ENCODE peak calls at places on chromosome 14, in four cellular contexts. A is HepG2, T is K562, P is GM12878. M is an unnamed sample.

GRCh38 chr14:98906123-98906995 is 365.6 kb downstream of the BCL11B start:
- DNase-seq in A (peak; percentile 3), P (no peak), T (no peak), M (no peak)

GRCh38 chr14:83473846-83474245 is 1940.2 kb upstream of the SEL1L start:
- DNase-seq in P (no peak), A (no peak), T (no peak), M (no peak)

GRCh38 chr14:42090122-42090521 is 483.4 kb downstream of the LRFN5 start:
- DNase-seq in T (no peak), P (no peak), A (no peak), M (no peak)

GRCh38 chr14:51657762-51658161 is 6.1 kb downstream of the FRMD6 start:
- DNase-seq in T (no peak), P (no peak), A (no peak), M (no peak)

GRCh38 chr14:32576088-32576795 is 247.1 kb downstream of the AKAP6 start:
- DNase-seq in T (peak; percentile 48), A (peak; percentile 73), P (no peak), M (peak; percentile 62)

GRCh38 chr14:72745546-72745945 is 148.4 kb downstream of the DPF3 start:
- DNase-seq in P (no peak), T (no peak), A (no peak), M (no peak)

GRCh38 chr14:34078117-34078743 is 127.4 kb upstream of the EGLN3 start:
- DNase-seq in P (no peak), A (no peak), T (peak; percentile 90), M (no peak)

GRCh38 chr14:56243110-56243509 is 124.9 kb downstream of the PELI2 start:
- DNase-seq in T (no peak), P (no peak), A (no peak), M (no peak)

GRCh38 chr14:79680087-79680486 is 531.2 kb downstream of the DIO2 start:
- DNase-seq in P (no peak), A (no peak), T (no peak), M (no peak)

GRCh38 chr14:60777856-60778578 is 43.5 kb downstream of the MNAT1 start:
- DNase-seq in T (no peak), A (no peak), P (no peak), M (no peak)

GRCh38 chr14:103698380-103699260 is 16.6 kb downstream of the XRCC3 start:
- DNase-seq in T (no peak), P (no peak), A (no peak), M (no peak)

GRCh38 chr14:79584679-79585078 is 626.6 kb downstream of the DIO2 start:
- DNase-seq in A (no peak), T (no peak), P (no peak), M (no peak)

GRCh38 chr14:97411938-97412612 is 614.9 kb downstream of the VRK1 start:
- DNase-seq in P (no peak), T (no peak), A (no peak), M (no peak)

GRCh38 chr14:69043598-69044267 is 64.6 kb upstream of the ACTN1 start:
- DNase-seq in P (no peak), T (no peak), A (no peak), M (no peak)

GRCh38 chr14:59439256-59440015 is 25.7 kb downstream of the GPR135 start:
- DNase-seq in T (no peak), A (no peak), P (no peak), M (no peak)

GRCh38 chr14:99524804-99525698 is 43.8 kb downstream of the CCNK start:
- DNase-seq in T (peak; percentile 28), P (no peak), A (no peak), M (peak; percentile 46)

GRCh38 chr14:95685978-95686922 is at the start of gene TCL1B:
- DNase-seq in A (no peak), T (peak; percentile 33), P (no peak), M (no peak)

GRCh38 chr14:95156765-95157194 is 549 bp downstream of the DICER1 start:
- DNase-seq in P (no peak), T (peak; percentile 31), A (peak; percentile 7), M (peak; percentile 25)

GRCh38 chr14:75884198-75884611 is 97.6 kb downstream of the TGFB3 start:
- DNase-seq in A (no peak), T (no peak), P (no peak), M (peak; percentile 32)

GRCh38 chr14:24080888-24081738 is 9.8 kb downstream of the CPNE6 start:
- DNase-seq in T (peak; percentile 86), P (no peak), A (peak; percentile 38), M (peak; percentile 62)

GRCh38 chr14:96160030-96160912 is 44.4 kb upstream of the BDKRB2 start:
- DNase-seq in P (no peak), A (no peak), T (no peak), M (no peak)

GRCh38 chr14:65958664-65959562 is 527.3 kb upstream of the CCDC196 start:
- DNase-seq in P (no peak), A (peak; percentile 16), T (peak; percentile 30), M (peak; percentile 39)

GRCh38 chr14:72629534-72629933 is 264.4 kb downstream of the DPF3 start:
- DNase-seq in T (no peak), P (no peak), A (no peak), M (no peak)

GRCh38 chr14:55347040-55347439 is 64.6 kb downstream of the ATG14 start:
- DNase-seq in A (no peak), T (no peak), P (no peak), M (no peak)

GRCh38 chr14:74605531-74606223 is 6.4 kb downstream of the LTBP2 start:
- DNase-seq in P (no peak), A (no peak), T (no peak), M (no peak)

GRCh38 chr14:94192534-94192933 is 18.4 kb downstream of the PPP4R4 start:
- DNase-seq in A (no peak), T (no peak), P (no peak), M (no peak)

GRCh38 chr14:54935958-54936357 is 33.3 kb upstream of the GCH1 start:
- DNase-seq in P (no peak), A (peak; percentile 5), T (no peak), M (no peak)

GRCh38 chr14:24285351-24285750 is 14.0 kb upstream of the RABGGTA start:
- DNase-seq in P (no peak), A (no peak), T (no peak), M (no peak)

GRCh38 chr14:64683264-64683663 is 21.0 kb upstream of the PLEKHG3 start:
- DNase-seq in T (no peak), P (no peak), A (peak; percentile 25), M (no peak)

GRCh38 chr14:101839236-101839635 is 77.7 kb downstream of the PPP2R5C start:
- DNase-seq in A (no peak), P (peak; percentile 57), T (no peak), M (no peak)

GRCh38 chr14:27056586-27056985 is 458.8 kb upstream of the NOVA1 start:
- DNase-seq in P (no peak), A (no peak), T (no peak), M (no peak)

GRCh38 chr14:63867926-63868921 is 15.4 kb downstream of the SYNE2 start:
- DNase-seq in P (peak; percentile 56), A (no peak), T (no peak), M (no peak)

GRCh38 chr14:26191123-26191522 is 406.7 kb downstream of the NOVA1 start:
- DNase-seq in T (no peak), P (no peak), A (no peak), M (peak; percentile 13)

GRCh38 chr14:90512332-90512951 is 115.6 kb downstream of the CALM1 start:
- DNase-seq in P (no peak), A (no peak), T (no peak), M (no peak)

GRCh38 chr14:85276829-85277228 is 253.1 kb upstream of the FLRT2 start:
- DNase-seq in P (no peak), A (no peak), T (no peak), M (no peak)
- TF ChIP-seq TARDBP in P (no peak), A (no peak), T (no peak), M (no peak)

GRCh38 chr14:104954746-104955395 is 23.3 kb downstream of the AHNAK2 start:
- DNase-seq in T (no peak), P (no peak), A (no peak), M (no peak)
- TF ChIP-seq FOXM1 in T (no peak), P (no peak), A (no peak), M (no peak)

DNA sequence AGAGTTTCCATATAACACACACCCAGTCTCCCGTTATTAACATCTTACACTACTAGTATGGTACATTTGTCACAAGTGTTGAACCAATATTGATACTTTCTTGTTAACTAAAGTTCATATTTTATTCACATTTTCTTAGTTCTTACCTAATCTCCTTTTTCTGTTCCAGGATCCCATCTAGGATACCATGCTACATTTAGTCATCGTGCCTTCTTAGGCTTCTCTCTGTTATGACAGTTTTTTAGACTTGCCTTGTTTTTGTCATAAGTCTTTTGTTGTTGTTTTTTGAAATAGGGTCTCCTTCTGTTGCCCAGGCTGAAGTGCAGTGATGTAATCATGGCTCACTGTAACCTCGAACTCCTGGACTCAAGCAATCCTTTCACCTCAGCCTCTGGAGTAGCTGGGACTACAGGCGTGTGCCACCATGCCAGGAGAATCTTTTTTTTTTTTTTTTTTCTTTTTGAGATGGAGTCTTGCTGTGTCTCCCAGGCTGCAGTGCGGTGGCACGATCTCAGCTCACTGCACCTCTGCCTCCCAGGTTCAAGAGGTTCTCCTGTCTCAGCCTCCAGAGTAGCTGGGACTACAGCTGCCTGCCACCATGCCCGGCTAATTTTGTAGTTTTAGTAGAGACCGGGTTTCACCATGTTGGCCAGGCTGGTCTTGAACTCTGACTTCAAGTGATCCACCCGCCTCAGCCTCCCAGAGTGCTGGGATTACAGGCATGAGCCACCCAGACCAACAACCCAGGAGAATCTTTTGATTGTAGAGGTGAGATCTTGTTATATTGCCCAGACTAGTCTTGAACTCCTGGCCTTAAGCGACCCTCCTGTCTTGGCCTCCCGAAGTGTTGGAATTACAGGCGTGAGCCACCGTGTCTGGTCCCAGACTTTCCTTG is 59.1 kb upstream of the HECTD1 start:
- DNase-seq in T (no peak), A (no peak), P (no peak), M (no peak)
- TF ChIP-seq TARDBP in T (no peak), A (no peak), P (no peak), M (no peak)

DNA sequence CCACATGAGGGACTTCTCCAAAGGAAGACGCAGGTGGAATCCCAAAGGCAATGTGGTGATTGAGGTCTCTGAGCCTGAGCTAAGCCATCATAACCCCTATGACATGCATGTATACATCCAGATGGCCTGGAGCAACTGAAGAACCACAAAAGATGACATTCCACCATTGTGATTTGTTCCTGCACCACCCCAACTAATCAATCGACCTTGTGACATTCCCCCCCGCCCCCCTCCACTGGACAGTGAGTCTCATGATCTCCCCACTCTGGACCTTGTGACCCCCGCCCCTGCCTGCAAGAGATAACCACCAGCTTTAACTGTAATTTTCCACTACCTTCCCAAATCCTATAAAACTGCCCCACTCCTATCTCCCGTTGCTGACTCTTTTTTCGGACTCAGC is 87.9 kb downstream of the VCPKMT start:
- DNase-seq in A (no peak), P (no peak), T (peak; percentile 39), M (no peak)
- TF ChIP-seq FOXM1 in A (no peak), P (no peak), T (no peak), M (no peak)

M was measured in HEK293T.